ENCODE peak calls at places on chromosomes 11 and 22, in nine cellular contexts. One of them, this sample, is unnamed.

GRCh38 chr11:12573707-12574106 is 100.5 kb upstream of the TEAD1 start:
- DNase-seq in iPS DF 6.9: no peak
- DNase-seq in adrenal gland: no peak
- DNase-seq in cardiac fibroblast: no peak
- DNase-seq in choroid plexus epithelial cell: no peak
- DNase-seq in epithelial cell of proximal tubule: no peak
- DNase-seq in astrocyte of the spinal cord: no peak
- DNase-seq in lower lobe of right lung: no peak
- DNase-seq in retinal pigment epithelial cell: no peak
- DNase-seq in this sample: no peak

GRCh38 chr22:38303974-38304373 is 13.3 kb downstream of the CSNK1E start:
- DNase-seq in iPS DF 6.9: no peak
- DNase-seq in adrenal gland: no peak
- DNase-seq in cardiac fibroblast: no peak
- DNase-seq in choroid plexus epithelial cell: no peak
- DNase-seq in epithelial cell of proximal tubule: no peak
- DNase-seq in astrocyte of the spinal cord: no peak
- DNase-seq in lower lobe of right lung: no peak
- DNase-seq in retinal pigment epithelial cell: no peak
- DNase-seq in this sample: no peak

GRCh38 chr11:110601941-110602340 is 110.3 kb downstream of the ARHGAP20 start:
- DNase-seq in iPS DF 6.9: no peak
- DNase-seq in adrenal gland: no peak
- DNase-seq in cardiac fibroblast: no peak
- DNase-seq in choroid plexus epithelial cell: no peak
- DNase-seq in epithelial cell of proximal tubule: no peak
- DNase-seq in astrocyte of the spinal cord: no peak
- DNase-seq in lower lobe of right lung: no peak
- DNase-seq in retinal pigment epithelial cell: no peak
- DNase-seq in this sample: no peak

GRCh38 chr11:93476796-93477195 is 66.4 kb downstream of the SMCO4 start:
- DNase-seq in iPS DF 6.9: no peak
- DNase-seq in adrenal gland: no peak
- DNase-seq in cardiac fibroblast: peak; percentile 54
- DNase-seq in choroid plexus epithelial cell: peak; percentile 64
- DNase-seq in epithelial cell of proximal tubule: no peak
- DNase-seq in astrocyte of the spinal cord: peak; percentile 29
- DNase-seq in lower lobe of right lung: no peak
- DNase-seq in retinal pigment epithelial cell: no peak
- DNase-seq in this sample: no peak

GRCh38 chr22:23306438-23306921 is 126.2 kb downstream of the BCR start:
- DNase-seq in iPS DF 6.9: no peak
- DNase-seq in adrenal gland: peak; percentile 51
- DNase-seq in cardiac fibroblast: peak; percentile 97
- DNase-seq in choroid plexus epithelial cell: peak; percentile 86
- DNase-seq in epithelial cell of proximal tubule: no peak
- DNase-seq in astrocyte of the spinal cord: peak; percentile 30
- DNase-seq in lower lobe of right lung: peak; percentile 44
- DNase-seq in retinal pigment epithelial cell: no peak
- DNase-seq in this sample: no peak

GRCh38 chr22:48742191-48742555 is 1085.5 kb downstream of the BRD1 start:
- DNase-seq in iPS DF 6.9: no peak
- DNase-seq in adrenal gland: no peak
- DNase-seq in cardiac fibroblast: no peak
- DNase-seq in choroid plexus epithelial cell: no peak
- DNase-seq in epithelial cell of proximal tubule: no peak
- DNase-seq in astrocyte of the spinal cord: no peak
- DNase-seq in lower lobe of right lung: no peak
- DNase-seq in retinal pigment epithelial cell: no peak
- DNase-seq in this sample: peak; percentile 21

GRCh38 chr11:73510877-73511276 is 87.0 kb downstream of the FAM168A start:
- DNase-seq in iPS DF 6.9: no peak
- DNase-seq in adrenal gland: no peak
- DNase-seq in cardiac fibroblast: no peak
- DNase-seq in choroid plexus epithelial cell: no peak
- DNase-seq in epithelial cell of proximal tubule: no peak
- DNase-seq in astrocyte of the spinal cord: no peak
- DNase-seq in lower lobe of right lung: no peak
- DNase-seq in retinal pigment epithelial cell: no peak
- DNase-seq in this sample: no peak

GRCh38 chr22:28560005-28560742 is 119.5 kb downstream of the TTC28 start:
- DNase-seq in iPS DF 6.9: no peak
- DNase-seq in adrenal gland: peak; percentile 17
- DNase-seq in cardiac fibroblast: peak; percentile 72
- DNase-seq in choroid plexus epithelial cell: peak; percentile 46
- DNase-seq in epithelial cell of proximal tubule: peak; percentile 33
- DNase-seq in astrocyte of the spinal cord: peak; percentile 12
- DNase-seq in lower lobe of right lung: no peak
- DNase-seq in retinal pigment epithelial cell: no peak
- DNase-seq in this sample: no peak

GRCh38 chr11:707817-708420 is 1.9 kb downstream of the EPS8L2 start:
- DNase-seq in iPS DF 6.9: no peak
- DNase-seq in adrenal gland: no peak
- DNase-seq in cardiac fibroblast: no peak
- DNase-seq in choroid plexus epithelial cell: peak; percentile 32
- DNase-seq in epithelial cell of proximal tubule: no peak
- DNase-seq in astrocyte of the spinal cord: no peak
- DNase-seq in lower lobe of right lung: peak; percentile 70
- DNase-seq in retinal pigment epithelial cell: no peak
- DNase-seq in this sample: peak; percentile 75

GRCh38 chr11:44351898-44352498 is 42.1 kb upstream of the ALX4 start:
- DNase-seq in iPS DF 6.9: no peak
- DNase-seq in adrenal gland: no peak
- DNase-seq in cardiac fibroblast: no peak
- DNase-seq in choroid plexus epithelial cell: peak; percentile 16
- DNase-seq in epithelial cell of proximal tubule: no peak
- DNase-seq in astrocyte of the spinal cord: no peak
- DNase-seq in lower lobe of right lung: no peak
- DNase-seq in retinal pigment epithelial cell: no peak
- DNase-seq in this sample: peak; percentile 69

GRCh38 chr11:69968407-69969347 is 109.4 kb upstream of the ANO1 start:
- DNase-seq in iPS DF 6.9: no peak
- DNase-seq in adrenal gland: peak; percentile 35
- DNase-seq in cardiac fibroblast: no peak
- DNase-seq in choroid plexus epithelial cell: peak; percentile 28
- DNase-seq in epithelial cell of proximal tubule: no peak
- DNase-seq in astrocyte of the spinal cord: no peak
- DNase-seq in lower lobe of right lung: peak; percentile 72
- DNase-seq in retinal pigment epithelial cell: no peak
- DNase-seq in this sample: no peak

GRCh38 chr11:69965821-69966582 is 112.1 kb upstream of the ANO1 start:
- DNase-seq in iPS DF 6.9: no peak
- DNase-seq in adrenal gland: no peak
- DNase-seq in cardiac fibroblast: no peak
- DNase-seq in choroid plexus epithelial cell: no peak
- DNase-seq in epithelial cell of proximal tubule: no peak
- DNase-seq in astrocyte of the spinal cord: no peak
- DNase-seq in lower lobe of right lung: no peak
- DNase-seq in retinal pigment epithelial cell: no peak
- DNase-seq in this sample: peak; percentile 69

GRCh38 chr11:69966910-69967309 is 111.2 kb upstream of the ANO1 start:
- DNase-seq in iPS DF 6.9: no peak
- DNase-seq in adrenal gland: no peak
- DNase-seq in cardiac fibroblast: no peak
- DNase-seq in choroid plexus epithelial cell: no peak
- DNase-seq in epithelial cell of proximal tubule: no peak
- DNase-seq in astrocyte of the spinal cord: no peak
- DNase-seq in lower lobe of right lung: no peak
- DNase-seq in retinal pigment epithelial cell: no peak
- DNase-seq in this sample: no peak

GRCh38 chr11:69967484-69967883 is 110.6 kb upstream of the ANO1 start:
- DNase-seq in iPS DF 6.9: no peak
- DNase-seq in adrenal gland: no peak
- DNase-seq in cardiac fibroblast: no peak
- DNase-seq in choroid plexus epithelial cell: no peak
- DNase-seq in epithelial cell of proximal tubule: no peak
- DNase-seq in astrocyte of the spinal cord: no peak
- DNase-seq in lower lobe of right lung: no peak
- DNase-seq in retinal pigment epithelial cell: no peak
- DNase-seq in this sample: no peak

DNA sequence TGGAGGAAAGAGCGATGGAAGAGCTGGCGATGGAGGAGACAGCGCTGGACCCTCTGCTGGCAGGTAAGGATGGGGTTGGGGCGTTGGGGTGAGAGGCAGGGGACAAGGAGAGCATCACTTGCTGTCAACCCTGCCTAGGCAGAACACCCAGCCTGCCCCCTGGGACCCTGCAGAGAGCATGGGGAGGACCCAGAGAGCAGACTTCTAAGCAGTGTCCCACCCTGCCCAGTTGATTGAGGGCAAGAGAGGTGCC is 111.6 kb upstream of the ANO1 start:
- DNase-seq in iPS DF 6.9: no peak
- DNase-seq in adrenal gland: no peak
- DNase-seq in cardiac fibroblast: no peak
- DNase-seq in choroid plexus epithelial cell: no peak
- DNase-seq in epithelial cell of proximal tubule: no peak
- DNase-seq in astrocyte of the spinal cord: no peak
- DNase-seq in lower lobe of right lung: no peak
- DNase-seq in retinal pigment epithelial cell: no peak
- DNase-seq in this sample: no peak
- H3K4me3 ChIP-seq in iPS DF 6.9: no peak overlapping the region
- H3K4me3 ChIP-seq in adrenal gland: no peak overlapping the region
- H3K4me3 ChIP-seq in cardiac fibroblast: no peak overlapping the region
- H3K4me3 ChIP-seq in choroid plexus epithelial cell: no peak overlapping the region
- H3K4me3 ChIP-seq in epithelial cell of proximal tubule: no peak overlapping the region
- H3K4me3 ChIP-seq in astrocyte of the spinal cord: no peak overlapping the region
- H3K4me3 ChIP-seq in lower lobe of right lung: no peak overlapping the region
- H3K4me3 ChIP-seq in retinal pigment epithelial cell: no peak overlapping the region
- H3K4me3 ChIP-seq in this sample: no peak overlapping the region

GRCh38 chr11:36391062-36391461 is 95.0 kb downstream of the PRR5L start:
- DNase-seq in iPS DF 6.9: no peak
- DNase-seq in adrenal gland: no peak
- DNase-seq in cardiac fibroblast: no peak
- DNase-seq in choroid plexus epithelial cell: no peak
- DNase-seq in epithelial cell of proximal tubule: no peak
- DNase-seq in astrocyte of the spinal cord: no peak
- DNase-seq in lower lobe of right lung: no peak
- DNase-seq in retinal pigment epithelial cell: no peak
- DNase-seq in this sample: no peak

GRCh38 chr11:36389811-36390210 is 93.7 kb downstream of the PRR5L start:
- DNase-seq in iPS DF 6.9: no peak
- DNase-seq in adrenal gland: no peak
- DNase-seq in cardiac fibroblast: no peak
- DNase-seq in choroid plexus epithelial cell: no peak
- DNase-seq in epithelial cell of proximal tubule: no peak
- DNase-seq in astrocyte of the spinal cord: no peak
- DNase-seq in lower lobe of right lung: no peak
- DNase-seq in retinal pigment epithelial cell: no peak
- DNase-seq in this sample: no peak

GRCh38 chr11:36394926-36395325 is 98.8 kb downstream of the PRR5L start:
- DNase-seq in iPS DF 6.9: no peak
- DNase-seq in adrenal gland: no peak
- DNase-seq in cardiac fibroblast: no peak
- DNase-seq in choroid plexus epithelial cell: no peak
- DNase-seq in epithelial cell of proximal tubule: no peak
- DNase-seq in astrocyte of the spinal cord: no peak
- DNase-seq in lower lobe of right lung: no peak
- DNase-seq in retinal pigment epithelial cell: no peak
- DNase-seq in this sample: no peak

GRCh38 chr11:36398261-36398953 is 102.3 kb downstream of the PRR5L start:
- DNase-seq in iPS DF 6.9: no peak
- DNase-seq in adrenal gland: no peak
- DNase-seq in cardiac fibroblast: no peak
- DNase-seq in choroid plexus epithelial cell: no peak
- DNase-seq in epithelial cell of proximal tubule: no peak
- DNase-seq in astrocyte of the spinal cord: no peak
- DNase-seq in lower lobe of right lung: peak; percentile 53
- DNase-seq in retinal pigment epithelial cell: no peak
- DNase-seq in this sample: no peak

GRCh38 chr11:36394056-36394455 is 98.0 kb downstream of the PRR5L start:
- DNase-seq in iPS DF 6.9: no peak
- DNase-seq in adrenal gland: no peak
- DNase-seq in cardiac fibroblast: no peak
- DNase-seq in choroid plexus epithelial cell: no peak
- DNase-seq in epithelial cell of proximal tubule: no peak
- DNase-seq in astrocyte of the spinal cord: no peak
- DNase-seq in lower lobe of right lung: no peak
- DNase-seq in retinal pigment epithelial cell: no peak
- DNase-seq in this sample: no peak
- H3K4me3 ChIP-seq in iPS DF 6.9: no peak overlapping the region
- H3K4me3 ChIP-seq in adrenal gland: no peak overlapping the region
- H3K4me3 ChIP-seq in cardiac fibroblast: no peak overlapping the region
- H3K4me3 ChIP-seq in choroid plexus epithelial cell: no peak overlapping the region
- H3K4me3 ChIP-seq in epithelial cell of proximal tubule: no peak overlapping the region
- H3K4me3 ChIP-seq in astrocyte of the spinal cord: no peak overlapping the region
- H3K4me3 ChIP-seq in lower lobe of right lung: no peak overlapping the region
- H3K4me3 ChIP-seq in retinal pigment epithelial cell: no peak overlapping the region
- H3K4me3 ChIP-seq in this sample: no peak overlapping the region

GRCh38 chr11:3381794-3382193 is 2.8 kb upstream of the ZNF195 start:
- DNase-seq in iPS DF 6.9: no peak
- DNase-seq in adrenal gland: no peak
- DNase-seq in cardiac fibroblast: no peak
- DNase-seq in choroid plexus epithelial cell: no peak
- DNase-seq in epithelial cell of proximal tubule: no peak
- DNase-seq in astrocyte of the spinal cord: no peak
- DNase-seq in lower lobe of right lung: no peak
- DNase-seq in retinal pigment epithelial cell: no peak
- DNase-seq in this sample: peak; percentile 53
- H3K4me3 ChIP-seq in iPS DF 6.9: peak overlapping the region; percentile 59
- H3K4me3 ChIP-seq in adrenal gland: no peak overlapping the region
- H3K4me3 ChIP-seq in cardiac fibroblast: no peak overlapping the region
- H3K4me3 ChIP-seq in choroid plexus epithelial cell: no peak overlapping the region
- H3K4me3 ChIP-seq in epithelial cell of proximal tubule: no peak overlapping the region
- H3K4me3 ChIP-seq in astrocyte of the spinal cord: no peak overlapping the region
- H3K4me3 ChIP-seq in lower lobe of right lung: no peak overlapping the region
- H3K4me3 ChIP-seq in retinal pigment epithelial cell: no peak overlapping the region
- H3K4me3 ChIP-seq in this sample: peak overlapping the region; percentile 49

DNA sequence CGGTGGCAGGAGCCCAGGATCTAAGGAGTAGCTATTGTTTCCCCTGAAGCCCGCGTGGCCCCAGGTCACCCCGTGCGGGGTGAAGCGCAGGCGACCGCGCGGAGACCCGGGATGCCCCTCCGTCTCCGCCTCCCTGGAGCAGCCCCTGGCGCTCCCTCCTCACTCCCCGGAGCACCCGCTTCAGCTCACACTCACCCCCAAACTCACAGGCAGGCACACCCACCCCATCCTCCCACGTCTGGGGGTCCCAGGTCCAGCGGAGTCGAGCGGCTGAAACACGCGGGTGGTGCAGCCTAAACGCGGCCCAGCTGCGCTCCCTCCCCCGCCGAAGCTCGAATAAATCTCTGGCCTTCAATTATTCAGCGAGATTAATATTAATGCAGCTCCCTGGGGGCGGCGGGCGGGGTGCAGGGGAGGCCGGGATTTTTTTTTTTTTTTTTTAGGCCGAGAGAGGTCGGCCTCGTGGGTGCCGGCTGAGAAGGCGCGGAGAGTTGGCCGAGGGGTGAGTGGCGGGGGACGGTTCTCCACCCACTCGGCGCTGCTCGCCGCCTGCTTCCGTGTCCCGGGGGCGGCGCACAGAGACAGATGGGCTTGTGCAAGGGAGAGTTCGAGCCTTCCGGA is 465 bp upstream of the SLC1A2 start:
- DNase-seq in iPS DF 6.9: no peak
- DNase-seq in adrenal gland: no peak
- DNase-seq in cardiac fibroblast: no peak
- DNase-seq in choroid plexus epithelial cell: peak; percentile 14
- DNase-seq in epithelial cell of proximal tubule: no peak
- DNase-seq in astrocyte of the spinal cord: no peak
- DNase-seq in lower lobe of right lung: peak; percentile 43
- DNase-seq in retinal pigment epithelial cell: no peak
- DNase-seq in this sample: peak; percentile 48
- H3K4me3 ChIP-seq in iPS DF 6.9: peak overlapping the region; percentile 51
- H3K4me3 ChIP-seq in adrenal gland: no peak overlapping the region
- H3K4me3 ChIP-seq in cardiac fibroblast: peak overlapping the region; percentile 47
- H3K4me3 ChIP-seq in choroid plexus epithelial cell: peak overlapping the region; percentile 53
- H3K4me3 ChIP-seq in epithelial cell of proximal tubule: no peak overlapping the region
- H3K4me3 ChIP-seq in astrocyte of the spinal cord: peak overlapping the region; percentile 27
- H3K4me3 ChIP-seq in lower lobe of right lung: peak overlapping the region; percentile 54
- H3K4me3 ChIP-seq in retinal pigment epithelial cell: peak overlapping the region; percentile 40
- H3K4me3 ChIP-seq in this sample: peak overlapping the region; percentile 72

This sample was measured in H7.